ENCODE peak calls at places on chromosomes 1 and 21, in seven cellular contexts. One of them, this sample, is unnamed.

GRCh38 chr1:173042806-173043205 is 7.9 kb downstream of the TNFSF18 start:
- DNase-seq in ELF-1: peak
- DNase-seq in HT1080: peak
- DNase-seq in DMS79 treated with DMSO at 0.1 percent for 48 hours: no peak
- DNase-seq in activated T-cell treated with anti-CD3 and anti-CD28 coated beads for 24 hours: no peak
- DNase-seq in mucosa of gallbladder: no peak
- DNase-seq in hepatocyte: no peak
- DNase-seq in this sample: no peak

GRCh38 chr1:9844106-9844505 is 20.3 kb upstream of the CLSTN1 start:
- DNase-seq in ELF-1: no peak
- DNase-seq in HT1080: no peak
- DNase-seq in DMS79 treated with DMSO at 0.1 percent for 48 hours: no peak
- DNase-seq in activated T-cell treated with anti-CD3 and anti-CD28 coated beads for 24 hours: no peak
- DNase-seq in mucosa of gallbladder: no peak
- DNase-seq in hepatocyte: no peak
- DNase-seq in this sample: no peak

GRCh38 chr1:223682502-223682901 is 17.0 kb upstream of the CAPN8 start:
- DNase-seq in ELF-1: no peak
- DNase-seq in HT1080: no peak
- DNase-seq in DMS79 treated with DMSO at 0.1 percent for 48 hours: no peak
- DNase-seq in activated T-cell treated with anti-CD3 and anti-CD28 coated beads for 24 hours: no peak
- DNase-seq in mucosa of gallbladder: no peak
- DNase-seq in hepatocyte: no peak
- DNase-seq in this sample: no peak

GRCh38 chr1:145884675-145885074 is 991 bp downstream of the ANKRD35 start:
- DNase-seq in ELF-1: no peak
- DNase-seq in HT1080: peak
- DNase-seq in DMS79 treated with DMSO at 0.1 percent for 48 hours: no peak
- DNase-seq in activated T-cell treated with anti-CD3 and anti-CD28 coated beads for 24 hours: no peak
- DNase-seq in mucosa of gallbladder: no peak
- DNase-seq in hepatocyte: no peak
- DNase-seq in this sample: no peak

GRCh38 chr1:40224040-40224439 is 23.7 kb upstream of the TMCO2 start:
- DNase-seq in ELF-1: no peak
- DNase-seq in HT1080: no peak
- DNase-seq in DMS79 treated with DMSO at 0.1 percent for 48 hours: no peak
- DNase-seq in activated T-cell treated with anti-CD3 and anti-CD28 coated beads for 24 hours: no peak
- DNase-seq in mucosa of gallbladder: no peak
- DNase-seq in hepatocyte: no peak
- DNase-seq in this sample: no peak

GRCh38 chr1:96313216-96313615 is 408.4 kb upstream of the PTBP2 start:
- DNase-seq in ELF-1: no peak
- DNase-seq in HT1080: peak
- DNase-seq in DMS79 treated with DMSO at 0.1 percent for 48 hours: no peak
- DNase-seq in activated T-cell treated with anti-CD3 and anti-CD28 coated beads for 24 hours: no peak
- DNase-seq in mucosa of gallbladder: no peak
- DNase-seq in hepatocyte: no peak
- DNase-seq in this sample: no peak

GRCh38 chr1:67290236-67290635 is 17.4 kb upstream of the IL12RB2 start:
- DNase-seq in ELF-1: no peak
- DNase-seq in HT1080: no peak
- DNase-seq in DMS79 treated with DMSO at 0.1 percent for 48 hours: no peak
- DNase-seq in activated T-cell treated with anti-CD3 and anti-CD28 coated beads for 24 hours: no peak
- DNase-seq in mucosa of gallbladder: no peak
- DNase-seq in hepatocyte: no peak
- DNase-seq in this sample: no peak

GRCh38 chr1:153432874-153433681 is 16.8 kb downstream of the S100A7A start:
- DNase-seq in ELF-1: peak
- DNase-seq in HT1080: no peak
- DNase-seq in DMS79 treated with DMSO at 0.1 percent for 48 hours: no peak
- DNase-seq in activated T-cell treated with anti-CD3 and anti-CD28 coated beads for 24 hours: no peak
- DNase-seq in mucosa of gallbladder: no peak
- DNase-seq in hepatocyte: no peak
- DNase-seq in this sample: no peak

GRCh38 chr1:54052470-54052933 is 502 bp downstream of the TMEM59 start:
- DNase-seq in ELF-1: peak
- DNase-seq in HT1080: peak
- DNase-seq in DMS79 treated with DMSO at 0.1 percent for 48 hours: peak
- DNase-seq in activated T-cell treated with anti-CD3 and anti-CD28 coated beads for 24 hours: peak
- DNase-seq in mucosa of gallbladder: peak
- DNase-seq in hepatocyte: peak
- DNase-seq in this sample: no peak

GRCh38 chr1:25754421-25755195 is 45.4 kb upstream of the SELENON start:
- DNase-seq in ELF-1: no peak
- DNase-seq in HT1080: no peak
- DNase-seq in DMS79 treated with DMSO at 0.1 percent for 48 hours: no peak
- DNase-seq in activated T-cell treated with anti-CD3 and anti-CD28 coated beads for 24 hours: no peak
- DNase-seq in mucosa of gallbladder: no peak
- DNase-seq in hepatocyte: no peak
- DNase-seq in this sample: peak

GRCh38 chr1:161013591-161014513 is 7.1 kb downstream of the F11R start:
- DNase-seq in ELF-1: peak
- DNase-seq in HT1080: peak
- DNase-seq in DMS79 treated with DMSO at 0.1 percent for 48 hours: no peak
- DNase-seq in activated T-cell treated with anti-CD3 and anti-CD28 coated beads for 24 hours: peak
- DNase-seq in mucosa of gallbladder: peak
- DNase-seq in hepatocyte: peak
- DNase-seq in this sample: peak

GRCh38 chr1:77831976-77832695 is 52.7 kb downstream of the MIGA1 start:
- DNase-seq in ELF-1: no peak
- DNase-seq in HT1080: no peak
- DNase-seq in DMS79 treated with DMSO at 0.1 percent for 48 hours: no peak
- DNase-seq in activated T-cell treated with anti-CD3 and anti-CD28 coated beads for 24 hours: no peak
- DNase-seq in mucosa of gallbladder: no peak
- DNase-seq in hepatocyte: peak
- DNase-seq in this sample: no peak

GRCh38 chr21:32096411-32096810 is 182.4 kb downstream of the MIS18A start:
- DNase-seq in ELF-1: peak
- DNase-seq in HT1080: no peak
- DNase-seq in DMS79 treated with DMSO at 0.1 percent for 48 hours: no peak
- DNase-seq in activated T-cell treated with anti-CD3 and anti-CD28 coated beads for 24 hours: no peak
- DNase-seq in mucosa of gallbladder: no peak
- DNase-seq in hepatocyte: no peak
- DNase-seq in this sample: no peak

GRCh38 chr1:1678581-1679380 is 13.8 kb downstream of the SLC35E2B start:
- DNase-seq in ELF-1: peak
- DNase-seq in HT1080: no peak
- DNase-seq in DMS79 treated with DMSO at 0.1 percent for 48 hours: no peak
- DNase-seq in activated T-cell treated with anti-CD3 and anti-CD28 coated beads for 24 hours: peak
- DNase-seq in mucosa of gallbladder: peak
- DNase-seq in hepatocyte: peak
- DNase-seq in this sample: peak

GRCh38 chr1:236759252-236759859 is 35.7 kb upstream of the MTR start:
- DNase-seq in ELF-1: peak
- DNase-seq in HT1080: peak
- DNase-seq in DMS79 treated with DMSO at 0.1 percent for 48 hours: peak
- DNase-seq in activated T-cell treated with anti-CD3 and anti-CD28 coated beads for 24 hours: no peak
- DNase-seq in mucosa of gallbladder: no peak
- DNase-seq in hepatocyte: peak
- DNase-seq in this sample: peak

GRCh38 chr1:153774036-153774435 is 1.2 kb upstream of the SLC27A3 start:
- DNase-seq in ELF-1: no peak
- DNase-seq in HT1080: no peak
- DNase-seq in DMS79 treated with DMSO at 0.1 percent for 48 hours: no peak
- DNase-seq in activated T-cell treated with anti-CD3 and anti-CD28 coated beads for 24 hours: no peak
- DNase-seq in mucosa of gallbladder: no peak
- DNase-seq in hepatocyte: no peak
- DNase-seq in this sample: no peak

GRCh38 chr1:11786168-11786567 is 19.6 kb downstream of the MTHFR start:
- DNase-seq in ELF-1: no peak
- DNase-seq in HT1080: no peak
- DNase-seq in DMS79 treated with DMSO at 0.1 percent for 48 hours: no peak
- DNase-seq in activated T-cell treated with anti-CD3 and anti-CD28 coated beads for 24 hours: no peak
- DNase-seq in mucosa of gallbladder: no peak
- DNase-seq in hepatocyte: no peak
- DNase-seq in this sample: no peak

GRCh38 chr1:30763654-30764248 is 6.2 kb upstream of the LAPTM5 start:
- DNase-seq in ELF-1: peak
- DNase-seq in HT1080: peak
- DNase-seq in DMS79 treated with DMSO at 0.1 percent for 48 hours: no peak
- DNase-seq in activated T-cell treated with anti-CD3 and anti-CD28 coated beads for 24 hours: no peak
- DNase-seq in mucosa of gallbladder: no peak
- DNase-seq in hepatocyte: peak
- DNase-seq in this sample: no peak

GRCh38 chr1:9539829-9540550 is 725 bp downstream of the SLC25A33 start:
- DNase-seq in ELF-1: peak
- DNase-seq in HT1080: peak
- DNase-seq in DMS79 treated with DMSO at 0.1 percent for 48 hours: no peak
- DNase-seq in activated T-cell treated with anti-CD3 and anti-CD28 coated beads for 24 hours: peak
- DNase-seq in mucosa of gallbladder: peak
- DNase-seq in hepatocyte: peak
- DNase-seq in this sample: peak

GRCh38 chr21:43731891-43732711 is 13.2 kb downstream of the PDXK start:
- DNase-seq in ELF-1: no peak
- DNase-seq in HT1080: no peak
- DNase-seq in DMS79 treated with DMSO at 0.1 percent for 48 hours: no peak
- DNase-seq in activated T-cell treated with anti-CD3 and anti-CD28 coated beads for 24 hours: no peak
- DNase-seq in mucosa of gallbladder: no peak
- DNase-seq in hepatocyte: no peak
- DNase-seq in this sample: no peak

GRCh38 chr1:200888349-200888838 is 6.3 kb upstream of the INAVA start:
- DNase-seq in ELF-1: peak
- DNase-seq in HT1080: peak
- DNase-seq in DMS79 treated with DMSO at 0.1 percent for 48 hours: no peak
- DNase-seq in activated T-cell treated with anti-CD3 and anti-CD28 coated beads for 24 hours: peak
- DNase-seq in mucosa of gallbladder: no peak
- DNase-seq in hepatocyte: peak
- DNase-seq in this sample: peak

GRCh38 chr1:19395678-19396192 is 83.6 kb downstream of the SLC66A1 start:
- DNase-seq in ELF-1: peak
- DNase-seq in HT1080: no peak
- DNase-seq in DMS79 treated with DMSO at 0.1 percent for 48 hours: no peak
- DNase-seq in activated T-cell treated with anti-CD3 and anti-CD28 coated beads for 24 hours: no peak
- DNase-seq in mucosa of gallbladder: no peak
- DNase-seq in hepatocyte: no peak
- DNase-seq in this sample: no peak

GRCh38 chr1:107532318-107532717 is 391.5 kb downstream of the NTNG1 start:
- DNase-seq in ELF-1: no peak
- DNase-seq in HT1080: peak
- DNase-seq in DMS79 treated with DMSO at 0.1 percent for 48 hours: peak
- DNase-seq in activated T-cell treated with anti-CD3 and anti-CD28 coated beads for 24 hours: no peak
- DNase-seq in mucosa of gallbladder: peak
- DNase-seq in hepatocyte: no peak
- DNase-seq in this sample: no peak

GRCh38 chr1:58932820-58933598 is 149.2 kb upstream of the JUN start:
- DNase-seq in ELF-1: no peak
- DNase-seq in HT1080: peak
- DNase-seq in DMS79 treated with DMSO at 0.1 percent for 48 hours: peak
- DNase-seq in activated T-cell treated with anti-CD3 and anti-CD28 coated beads for 24 hours: no peak
- DNase-seq in mucosa of gallbladder: peak
- DNase-seq in hepatocyte: peak
- DNase-seq in this sample: no peak

GRCh38 chr1:108961752-108962486 is 1.4 kb downstream of the CLCC1 start:
- DNase-seq in ELF-1: peak
- DNase-seq in HT1080: no peak
- DNase-seq in DMS79 treated with DMSO at 0.1 percent for 48 hours: no peak
- DNase-seq in activated T-cell treated with anti-CD3 and anti-CD28 coated beads for 24 hours: no peak
- DNase-seq in mucosa of gallbladder: no peak
- DNase-seq in hepatocyte: no peak
- DNase-seq in this sample: no peak

GRCh38 chr1:18681423-18681835 is 50.8 kb downstream of the PAX7 start:
- DNase-seq in ELF-1: no peak
- DNase-seq in HT1080: peak
- DNase-seq in DMS79 treated with DMSO at 0.1 percent for 48 hours: peak
- DNase-seq in activated T-cell treated with anti-CD3 and anti-CD28 coated beads for 24 hours: no peak
- DNase-seq in mucosa of gallbladder: no peak
- DNase-seq in hepatocyte: peak
- DNase-seq in this sample: no peak

GRCh38 chr1:157114183-157115121 is 14.8 kb upstream of the ETV3L start:
- DNase-seq in ELF-1: no peak
- DNase-seq in HT1080: no peak
- DNase-seq in DMS79 treated with DMSO at 0.1 percent for 48 hours: no peak
- DNase-seq in activated T-cell treated with anti-CD3 and anti-CD28 coated beads for 24 hours: no peak
- DNase-seq in mucosa of gallbladder: no peak
- DNase-seq in hepatocyte: no peak
- DNase-seq in this sample: no peak

GRCh38 chr1:93810316-93810715 is 68.7 kb downstream of the DNTTIP2 start:
- DNase-seq in ELF-1: no peak
- DNase-seq in HT1080: peak
- DNase-seq in DMS79 treated with DMSO at 0.1 percent for 48 hours: no peak
- DNase-seq in activated T-cell treated with anti-CD3 and anti-CD28 coated beads for 24 hours: no peak
- DNase-seq in mucosa of gallbladder: no peak
- DNase-seq in hepatocyte: no peak
- DNase-seq in this sample: no peak

GRCh38 chr1:119783354-119784126 is 14.8 kb upstream of the HMGCS2 start:
- DNase-seq in ELF-1: no peak
- DNase-seq in HT1080: no peak
- DNase-seq in DMS79 treated with DMSO at 0.1 percent for 48 hours: no peak
- DNase-seq in activated T-cell treated with anti-CD3 and anti-CD28 coated beads for 24 hours: no peak
- DNase-seq in mucosa of gallbladder: no peak
- DNase-seq in hepatocyte: peak
- DNase-seq in this sample: no peak

GRCh38 chr1:94209425-94209824 is 28.0 kb downstream of the ARHGAP29 start:
- DNase-seq in ELF-1: no peak
- DNase-seq in HT1080: no peak
- DNase-seq in DMS79 treated with DMSO at 0.1 percent for 48 hours: no peak
- DNase-seq in activated T-cell treated with anti-CD3 and anti-CD28 coated beads for 24 hours: no peak
- DNase-seq in mucosa of gallbladder: no peak
- DNase-seq in hepatocyte: no peak
- DNase-seq in this sample: no peak

This sample was measured in stimulated activated naive CD4-positive, alpha-beta T cell.